ENCODE peak calls at places on chromosome 17, in seven cellular contexts. K is HCT116; W is mesendoderm; H is foreskin keratinocyte; A is effector memory CD4-positive, alpha-beta T cell; T is Peyer's patch; E is neural progenitor cell. M is an unnamed sample.

GRCh38 chr17:35448214-35448898 is at the start of gene SLFN13:
- DNase-seq in T (peak; percentile 71), H (peak; percentile 52), W (peak; percentile 97), K (no peak), A (peak; percentile 76), E (peak; percentile 56), M (peak; percentile 53)

GRCh38 chr17:44358066-44358465 is 5.6 kb downstream of the FAM171A2 start:
- DNase-seq in K (no peak), W (no peak), T (no peak), H (no peak), A (no peak), E (no peak), M (no peak)

GRCh38 chr17:73956595-73957465 is 246.6 kb upstream of the RPL38 start:
- DNase-seq in K (peak; percentile 49), E (peak; percentile 90), W (peak; percentile 94), T (no peak), A (no peak), H (no peak), M (no peak)

GRCh38 chr17:32958418-32958817 is 30.5 kb downstream of the TMEM98 start:
- DNase-seq in H (no peak), T (no peak), A (no peak), K (no peak), E (no peak), W (no peak), M (no peak)

GRCh38 chr17:57739402-57740224 is 5.5 kb downstream of the CCDC182 start:
- DNase-seq in H (peak; percentile 50), T (no peak), E (peak; percentile 73), W (peak; percentile 58), K (peak; percentile 61), A (no peak), M (no peak)

GRCh38 chr17:78329263-78330059 is 30.4 kb downstream of the SOCS3 start:
- DNase-seq in A (peak; percentile 23), H (no peak), E (no peak), T (no peak), K (peak; percentile 76), W (no peak), M (no peak)

GRCh38 chr17:81868674-81869220 is 2.4 kb downstream of the ARHGDIA start:
- DNase-seq in A (no peak), H (peak; percentile 81), W (peak; percentile 89), E (peak; percentile 35), T (peak; percentile 59), K (peak; percentile 84), M (peak; percentile 73)

GRCh38 chr17:79861371-79862216 is 22.4 kb upstream of the CBX4 start:
- DNase-seq in T (peak; percentile 46), K (no peak), A (no peak), W (no peak), E (no peak), H (no peak), M (no peak)

DNA sequence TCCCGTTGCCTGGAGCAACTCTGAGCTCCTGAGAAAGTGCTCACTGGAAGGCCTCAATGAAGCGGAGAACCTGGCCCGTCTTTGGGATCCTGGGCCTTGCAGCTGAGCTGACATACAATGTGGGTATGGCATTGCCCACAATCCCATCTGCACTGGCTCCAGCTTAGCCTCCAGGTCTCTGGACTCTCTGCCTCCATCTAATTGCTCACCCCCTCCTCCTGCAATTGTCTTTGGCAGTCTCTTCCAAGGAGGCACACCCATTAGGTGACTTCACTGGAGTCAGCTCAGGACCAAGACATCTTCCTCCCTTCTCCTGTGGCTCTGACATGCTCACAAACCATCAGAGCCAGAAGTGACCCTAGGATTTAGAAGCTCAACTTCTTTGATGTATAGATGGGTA is 1.5 kb downstream of the DLX4 start:
- DNase-seq in T (no peak), A (no peak), W (no peak), K (no peak), E (no peak), H (no peak), M (no peak)
- H3K27ac ChIP-seq in T (no peak overlapping the region), A (no peak overlapping the region), W (no peak overlapping the region), K (no peak overlapping the region), E (no peak overlapping the region), H (no peak overlapping the region), M (no peak overlapping the region)

DNA sequence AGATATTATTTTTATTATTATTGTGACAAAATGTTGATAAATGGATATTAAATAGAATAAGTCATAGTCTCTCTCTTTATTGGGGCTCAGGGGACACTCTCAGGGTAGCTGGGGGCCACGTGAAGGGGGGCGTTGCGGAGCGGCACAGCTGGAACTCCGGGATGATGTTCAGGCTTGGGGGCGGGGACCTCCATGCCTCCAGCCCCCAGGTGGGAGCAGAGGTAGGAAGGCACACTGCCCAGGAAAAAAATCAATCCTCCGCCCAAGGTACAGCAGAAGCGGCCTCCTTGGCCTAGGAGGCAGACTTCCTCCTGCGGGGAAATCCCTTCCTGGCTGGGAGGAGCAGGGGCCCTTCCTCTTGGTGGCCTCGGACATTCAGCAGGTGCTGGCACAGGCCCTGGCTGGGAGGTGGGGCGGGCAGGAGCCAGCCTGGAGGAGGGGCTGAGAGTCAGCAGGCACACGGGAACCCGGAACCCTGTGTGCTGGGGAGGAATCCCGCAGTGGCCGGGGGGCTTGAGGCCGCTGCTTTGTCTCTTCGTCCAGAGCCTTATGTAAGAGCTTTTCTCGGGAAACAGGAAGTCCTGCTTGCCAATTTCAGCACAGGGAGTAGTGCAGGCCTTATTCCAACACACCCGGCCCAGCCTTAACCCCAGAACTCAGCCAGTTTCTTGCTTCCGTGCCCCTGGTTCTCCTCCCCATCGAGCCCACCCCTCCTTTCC is 566 bp upstream of the TNFSF13 start:
- DNase-seq in K (no peak), E (peak; percentile 71), T (peak; percentile 94), H (no peak), W (peak; percentile 74), A (no peak), M (peak; percentile 94)
- H3K27ac ChIP-seq in K (peak overlapping the region; percentile 86), E (no peak overlapping the region), T (peak overlapping the region; percentile 92), H (peak overlapping the region; percentile 8), W (no peak overlapping the region), A (no peak overlapping the region), M (peak overlapping the region; percentile 96)

DNA sequence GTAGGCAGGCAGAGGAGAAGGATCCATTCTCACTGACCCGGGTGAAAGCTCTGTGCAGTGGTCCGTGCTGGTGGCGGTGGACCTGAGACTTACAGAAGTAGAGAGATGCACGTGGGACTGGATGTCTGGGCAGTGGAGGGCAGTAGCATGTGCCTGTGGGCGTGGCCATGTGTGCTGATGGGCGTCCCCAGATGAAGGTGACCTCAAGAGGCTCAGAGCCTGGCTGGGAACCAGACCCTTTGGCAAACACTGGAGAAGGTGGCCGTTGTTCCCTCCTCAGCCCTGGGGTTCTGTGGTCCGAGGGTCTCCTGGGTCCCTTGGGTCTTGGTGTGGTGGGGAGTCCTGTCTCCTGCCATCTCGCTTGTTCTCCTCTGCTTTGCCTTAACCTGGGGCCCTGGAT is 15.6 kb downstream of the WSCD1 start:
- DNase-seq in W (no peak), E (no peak), K (no peak), T (no peak), H (no peak), A (no peak), M (no peak)
- H3K27ac ChIP-seq in W (no peak overlapping the region), E (no peak overlapping the region), K (no peak overlapping the region), T (no peak overlapping the region), H (no peak overlapping the region), A (no peak overlapping the region), M (no peak overlapping the region)

GRCh38 chr17:55964191-55964590 is 189.1 kb upstream of the ANKFN1 start:
- DNase-seq in H (no peak), E (no peak), W (no peak), A (no peak), K (no peak), T (no peak), M (no peak)

GRCh38 chr17:55959756-55960155 is 193.5 kb upstream of the ANKFN1 start:
- DNase-seq in T (no peak), E (no peak), W (no peak), A (no peak), K (no peak), H (no peak), M (no peak)

GRCh38 chr17:55965051-55965450 is 188.2 kb upstream of the ANKFN1 start:
- DNase-seq in K (no peak), T (no peak), H (no peak), W (no peak), E (no peak), A (no peak), M (no peak)

GRCh38 chr17:55962931-55963378 is 190.3 kb upstream of the ANKFN1 start:
- DNase-seq in A (no peak), K (no peak), W (no peak), E (no peak), H (no peak), T (peak; percentile 60), M (no peak)
- H3K27ac ChIP-seq in A (no peak overlapping the region), K (no peak overlapping the region), W (no peak overlapping the region), E (no peak overlapping the region), H (no peak overlapping the region), T (peak overlapping the region; percentile 23), M (no peak overlapping the region)

GRCh38 chr17:17387461-17388362 is 84.5 kb downstream of the NT5M start:
- DNase-seq in H (peak; percentile 70), T (peak; percentile 79), W (peak; percentile 78), K (peak; percentile 90), A (no peak), E (peak; percentile 45), M (no peak)
- H3K27ac ChIP-seq in H (no peak overlapping the region), T (no peak overlapping the region), W (no peak overlapping the region), K (peak overlapping the region; percentile 34), A (no peak overlapping the region), E (no peak overlapping the region), M (no peak overlapping the region)

GRCh38 chr17:67570797-67571196 is 146.9 kb upstream of the NOL11 start:
- DNase-seq in H (no peak), W (no peak), T (no peak), E (no peak), K (no peak), A (no peak), M (no peak)
- H3K27ac ChIP-seq in H (no peak overlapping the region), W (no peak overlapping the region), T (no peak overlapping the region), E (no peak overlapping the region), K (no peak overlapping the region), A (no peak overlapping the region), M (no peak overlapping the region)